ENCODE peak calls at places on chromosomes 4 and X, in eight cellular contexts. F is stimulated activated CD4-positive, alpha-beta T cell treated with anti-CD3 and anti-CD28 coated beads, Interleukin-2, amount 100 ng/mL, for 48 hours; O is C1 segment of cervical spinal cord; R is activated naive CD8-positive, alpha-beta T cell treated with anti-CD3 and anti-CD28 coated beads for 36 hours; A is CD4-positive, alpha-beta T cell; K is H4; Z is iris pigment epithelial cell; Y is anterior cingulate cortex. X is an unnamed sample.

GRCh38 chr4:76011700-76012387 is 4.5 kb upstream of the CXCL9 start:
- DNase-seq in F (no peak), O (no peak), R (no peak), A (no peak), K (peak), Z (peak), Y (no peak), X (no peak)

GRCh38 chr4:81351653-81352455 is 119.9 kb downstream of the RASGEF1B start:
- DNase-seq in F (peak), O (peak), R (peak), A (peak), K (peak), Z (peak), Y (peak), X (peak)

GRCh38 chr4:133146574-133147198 is 2.4 kb upstream of the PCDH10 start:
- DNase-seq in F (no peak), O (peak), R (no peak), A (no peak), K (peak), Z (peak), Y (peak), X (no peak)

GRCh38 chrX:132648870-132649269 is 160.0 kb upstream of the MBNL3 start:
- DNase-seq in F (no peak), O (no peak), R (no peak), A (no peak), K (no peak), Z (peak), Y (no peak), X (peak)

GRCh38 chr4:112327950-112328349 is 30.8 kb downstream of the ALPK1 start:
- DNase-seq in F (no peak), O (no peak), R (peak), A (no peak), K (peak), Z (peak), Y (no peak), X (peak)

GRCh38 chr4:121182296-121182695 is 18.2 kb upstream of the TNIP3 start:
- DNase-seq in F (no peak), O (no peak), R (no peak), A (peak), K (peak), Z (peak), Y (no peak), X (no peak)

GRCh38 chrX:107304141-107304540 is 97.7 kb downstream of the DNAAF6 start:
- DNase-seq in F (no peak), O (no peak), R (no peak), A (no peak), K (no peak), Z (no peak), Y (no peak), X (no peak)

GRCh38 chrX:67338262-67338661 is 205.6 kb upstream of the AR start:
- DNase-seq in F (no peak), O (no peak), R (no peak), A (no peak), K (no peak), Z (no peak), Y (no peak), X (no peak)

GRCh38 chr4:169791527-169792156 is 33.9 kb upstream of the HPF1 start:
- DNase-seq in F (peak), O (peak), R (peak), A (no peak), K (peak), Z (peak), Y (peak), X (peak)

X was measured in HS-27A.